ENCODE peak calls at places on chromosomes 13 and 19, in eight cellular contexts. One of them, this sample, is unnamed.

GRCh38 chr13:43911871-43912270 is 32.2 kb downstream of the LACC1 start:
- DNase-seq in amygdala: no peak
- DNase-seq in CD4-positive, alpha-beta T cell: no peak
- DNase-seq in AML-193: no peak
- DNase-seq in H9: no peak
- DNase-seq in kidney epithelial cell: no peak
- DNase-seq in left ventricle myocardium superior: no peak
- DNase-seq in thoracic aorta: no peak
- DNase-seq in this sample: no peak

GRCh38 chr19:54462713-54463530 is 656 bp downstream of the LENG9 start:
- DNase-seq in amygdala: no peak
- DNase-seq in left ventricle myocardium superior: peak
- DNase-seq in CD4-positive, alpha-beta T cell: peak
- DNase-seq in kidney epithelial cell: no peak
- DNase-seq in AML-193: peak
- DNase-seq in thoracic aorta: no peak
- DNase-seq in H9: peak
- DNase-seq in this sample: peak

GRCh38 chr13:44976949-44977583 is 12.2 kb downstream of the NUFIP1 start:
- DNase-seq in H9: no peak
- DNase-seq in left ventricle myocardium superior: no peak
- DNase-seq in thoracic aorta: no peak
- DNase-seq in CD4-positive, alpha-beta T cell: no peak
- DNase-seq in amygdala: no peak
- DNase-seq in AML-193: no peak
- DNase-seq in kidney epithelial cell: no peak
- DNase-seq in this sample: no peak

GRCh38 chr19:48371367-48371766 is 7.2 kb downstream of the SYNGR4 start:
- DNase-seq in CD4-positive, alpha-beta T cell: no peak
- DNase-seq in kidney epithelial cell: no peak
- DNase-seq in thoracic aorta: no peak
- DNase-seq in amygdala: no peak
- DNase-seq in left ventricle myocardium superior: no peak
- DNase-seq in AML-193: no peak
- DNase-seq in H9: no peak
- DNase-seq in this sample: no peak

GRCh38 chr13:39952244-39953233 is 297.1 kb downstream of the COG6 start:
- DNase-seq in left ventricle myocardium superior: no peak
- DNase-seq in thoracic aorta: no peak
- DNase-seq in CD4-positive, alpha-beta T cell: no peak
- DNase-seq in kidney epithelial cell: no peak
- DNase-seq in amygdala: no peak
- DNase-seq in AML-193: no peak
- DNase-seq in H9: no peak
- DNase-seq in this sample: no peak

GRCh38 chr19:19540707-19541515 is 2.8 kb downstream of the CILP2 start:
- DNase-seq in CD4-positive, alpha-beta T cell: peak
- DNase-seq in H9: peak
- DNase-seq in kidney epithelial cell: no peak
- DNase-seq in thoracic aorta: no peak
- DNase-seq in left ventricle myocardium superior: peak
- DNase-seq in amygdala: no peak
- DNase-seq in AML-193: no peak
- DNase-seq in this sample: peak

GRCh38 chr13:26759907-26760834 is at the start of gene GPR12:
- DNase-seq in left ventricle myocardium superior: no peak
- DNase-seq in AML-193: no peak
- DNase-seq in CD4-positive, alpha-beta T cell: no peak
- DNase-seq in kidney epithelial cell: no peak
- DNase-seq in thoracic aorta: no peak
- DNase-seq in H9: no peak
- DNase-seq in amygdala: no peak
- DNase-seq in this sample: peak

GRCh38 chr19:49019242-49019932 is 2.5 kb upstream of the LHB start:
- DNase-seq in amygdala: no peak
- DNase-seq in left ventricle myocardium superior: peak
- DNase-seq in AML-193: no peak
- DNase-seq in H9: peak
- DNase-seq in CD4-positive, alpha-beta T cell: peak
- DNase-seq in thoracic aorta: no peak
- DNase-seq in kidney epithelial cell: no peak
- DNase-seq in this sample: peak

This sample was measured in foreskin fibroblast.